ENCODE peak calls at places on chromosomes 13 and 19, in nine cellular contexts. One of them, this sample, is unnamed.

GRCh38 chr13:109576331-109576813 is 210.0 kb downstream of the IRS2 start:
- DNase-seq in activated gamma-delta T cell treated with Interleukin-2 at 50 U/mL for 16 hours: no peak
- DNase-seq in T-helper 17 cell: no peak
- DNase-seq in CD4-positive, alpha-beta T cell: no peak
- DNase-seq in AG04449: no peak
- DNase-seq in tibial artery: no peak
- DNase-seq in HTR-8/SVneo: no peak
- DNase-seq in ascending aorta: no peak
- DNase-seq in fibroblast of the conjunctiva: no peak
- DNase-seq in this sample: no peak

GRCh38 chr13:27921961-27922910 is 2.4 kb downstream of the PDX1 start:
- DNase-seq in HTR-8/SVneo: no peak
- DNase-seq in activated gamma-delta T cell treated with Interleukin-2 at 50 U/mL for 16 hours: no peak
- DNase-seq in CD4-positive, alpha-beta T cell: no peak
- DNase-seq in ascending aorta: no peak
- DNase-seq in tibial artery: no peak
- DNase-seq in AG04449: no peak
- DNase-seq in fibroblast of the conjunctiva: no peak
- DNase-seq in T-helper 17 cell: no peak
- DNase-seq in this sample: no peak

GRCh38 chr13:24630851-24631341 is 49.3 kb upstream of the ATP12A start:
- DNase-seq in activated gamma-delta T cell treated with Interleukin-2 at 50 U/mL for 16 hours: no peak
- DNase-seq in tibial artery: no peak
- DNase-seq in T-helper 17 cell: no peak
- DNase-seq in AG04449: no peak
- DNase-seq in ascending aorta: no peak
- DNase-seq in HTR-8/SVneo: no peak
- DNase-seq in fibroblast of the conjunctiva: no peak
- DNase-seq in CD4-positive, alpha-beta T cell: no peak
- DNase-seq in this sample: no peak

GRCh38 chr13:89115307-89115706 is 1444.1 kb downstream of the SLITRK5 start:
- DNase-seq in HTR-8/SVneo: no peak
- DNase-seq in ascending aorta: no peak
- DNase-seq in T-helper 17 cell: no peak
- DNase-seq in CD4-positive, alpha-beta T cell: no peak
- DNase-seq in fibroblast of the conjunctiva: no peak
- DNase-seq in activated gamma-delta T cell treated with Interleukin-2 at 50 U/mL for 16 hours: no peak
- DNase-seq in AG04449: no peak
- DNase-seq in tibial artery: no peak
- DNase-seq in this sample: no peak

GRCh38 chr19:11286312-11286974 is 9.5 kb upstream of the TSPAN16 start:
- DNase-seq in fibroblast of the conjunctiva: no peak
- DNase-seq in HTR-8/SVneo: no peak
- DNase-seq in CD4-positive, alpha-beta T cell: no peak
- DNase-seq in T-helper 17 cell: no peak
- DNase-seq in activated gamma-delta T cell treated with Interleukin-2 at 50 U/mL for 16 hours: no peak
- DNase-seq in ascending aorta: no peak
- DNase-seq in tibial artery: peak
- DNase-seq in AG04449: no peak
- DNase-seq in this sample: no peak

GRCh38 chr13:29077051-29077813 is 257.1 kb downstream of the MTUS2 start:
- DNase-seq in ascending aorta: no peak
- DNase-seq in fibroblast of the conjunctiva: no peak
- DNase-seq in AG04449: no peak
- DNase-seq in tibial artery: no peak
- DNase-seq in CD4-positive, alpha-beta T cell: no peak
- DNase-seq in activated gamma-delta T cell treated with Interleukin-2 at 50 U/mL for 16 hours: no peak
- DNase-seq in T-helper 17 cell: no peak
- DNase-seq in HTR-8/SVneo: no peak
- DNase-seq in this sample: no peak

GRCh38 chr19:15265849-15266248 is 33.6 kb upstream of the EPHX3 start:
- DNase-seq in fibroblast of the conjunctiva: peak
- DNase-seq in T-helper 17 cell: no peak
- DNase-seq in activated gamma-delta T cell treated with Interleukin-2 at 50 U/mL for 16 hours: no peak
- DNase-seq in HTR-8/SVneo: no peak
- DNase-seq in AG04449: peak
- DNase-seq in ascending aorta: peak
- DNase-seq in tibial artery: peak
- DNase-seq in CD4-positive, alpha-beta T cell: no peak
- DNase-seq in this sample: peak

GRCh38 chr19:5369962-5370367 is 29.4 kb upstream of the PTPRS start:
- DNase-seq in T-helper 17 cell: peak
- DNase-seq in CD4-positive, alpha-beta T cell: peak
- DNase-seq in ascending aorta: no peak
- DNase-seq in fibroblast of the conjunctiva: no peak
- DNase-seq in HTR-8/SVneo: no peak
- DNase-seq in AG04449: no peak
- DNase-seq in tibial artery: no peak
- DNase-seq in activated gamma-delta T cell treated with Interleukin-2 at 50 U/mL for 16 hours: peak
- DNase-seq in this sample: no peak

GRCh38 chr13:109088101-109088500 is 458.7 kb downstream of the MYO16 start:
- DNase-seq in ascending aorta: no peak
- DNase-seq in activated gamma-delta T cell treated with Interleukin-2 at 50 U/mL for 16 hours: no peak
- DNase-seq in fibroblast of the conjunctiva: no peak
- DNase-seq in HTR-8/SVneo: no peak
- DNase-seq in tibial artery: no peak
- DNase-seq in T-helper 17 cell: no peak
- DNase-seq in CD4-positive, alpha-beta T cell: no peak
- DNase-seq in AG04449: no peak
- DNase-seq in this sample: no peak

GRCh38 chr13:89401209-89401810 is 1730.1 kb downstream of the SLITRK5 start:
- DNase-seq in AG04449: no peak
- DNase-seq in CD4-positive, alpha-beta T cell: no peak
- DNase-seq in ascending aorta: no peak
- DNase-seq in fibroblast of the conjunctiva: peak
- DNase-seq in activated gamma-delta T cell treated with Interleukin-2 at 50 U/mL for 16 hours: no peak
- DNase-seq in T-helper 17 cell: no peak
- DNase-seq in tibial artery: no peak
- DNase-seq in HTR-8/SVneo: peak
- DNase-seq in this sample: peak

GRCh38 chr19:9309974-9310446 is 372 bp upstream of the ZNF699 start:
- DNase-seq in CD4-positive, alpha-beta T cell: no peak
- DNase-seq in tibial artery: peak
- DNase-seq in AG04449: peak
- DNase-seq in T-helper 17 cell: no peak
- DNase-seq in HTR-8/SVneo: peak
- DNase-seq in activated gamma-delta T cell treated with Interleukin-2 at 50 U/mL for 16 hours: no peak
- DNase-seq in ascending aorta: peak
- DNase-seq in fibroblast of the conjunctiva: peak
- DNase-seq in this sample: no peak

GRCh38 chr13:49140910-49141611 is 79.1 kb upstream of the MLNR start:
- DNase-seq in activated gamma-delta T cell treated with Interleukin-2 at 50 U/mL for 16 hours: no peak
- DNase-seq in fibroblast of the conjunctiva: no peak
- DNase-seq in HTR-8/SVneo: no peak
- DNase-seq in AG04449: no peak
- DNase-seq in tibial artery: no peak
- DNase-seq in CD4-positive, alpha-beta T cell: no peak
- DNase-seq in ascending aorta: no peak
- DNase-seq in T-helper 17 cell: no peak
- DNase-seq in this sample: no peak

GRCh38 chr19:1049841-1050240 is 9.9 kb downstream of the ABCA7 start:
- DNase-seq in ascending aorta: no peak
- DNase-seq in T-helper 17 cell: no peak
- DNase-seq in CD4-positive, alpha-beta T cell: no peak
- DNase-seq in tibial artery: no peak
- DNase-seq in HTR-8/SVneo: no peak
- DNase-seq in AG04449: no peak
- DNase-seq in fibroblast of the conjunctiva: no peak
- DNase-seq in activated gamma-delta T cell treated with Interleukin-2 at 50 U/mL for 16 hours: no peak
- DNase-seq in this sample: no peak

GRCh38 chr19:21202865-21203494 is 61.1 kb downstream of the ZNF431 start:
- DNase-seq in ascending aorta: no peak
- DNase-seq in tibial artery: no peak
- DNase-seq in T-helper 17 cell: no peak
- DNase-seq in HTR-8/SVneo: peak
- DNase-seq in fibroblast of the conjunctiva: no peak
- DNase-seq in AG04449: no peak
- DNase-seq in CD4-positive, alpha-beta T cell: no peak
- DNase-seq in activated gamma-delta T cell treated with Interleukin-2 at 50 U/mL for 16 hours: peak
- DNase-seq in this sample: no peak

GRCh38 chr19:2381151-2381822 is 21.2 kb downstream of the TMPRSS9 start:
- DNase-seq in ascending aorta: no peak
- DNase-seq in activated gamma-delta T cell treated with Interleukin-2 at 50 U/mL for 16 hours: no peak
- DNase-seq in AG04449: no peak
- DNase-seq in fibroblast of the conjunctiva: no peak
- DNase-seq in HTR-8/SVneo: no peak
- DNase-seq in CD4-positive, alpha-beta T cell: no peak
- DNase-seq in tibial artery: no peak
- DNase-seq in T-helper 17 cell: no peak
- DNase-seq in this sample: no peak

GRCh38 chr13:48595330-48596127 is 58.2 kb upstream of the CYSLTR2 start:
- DNase-seq in AG04449: no peak
- DNase-seq in activated gamma-delta T cell treated with Interleukin-2 at 50 U/mL for 16 hours: peak
- DNase-seq in fibroblast of the conjunctiva: peak
- DNase-seq in ascending aorta: no peak
- DNase-seq in tibial artery: peak
- DNase-seq in T-helper 17 cell: peak
- DNase-seq in CD4-positive, alpha-beta T cell: peak
- DNase-seq in HTR-8/SVneo: peak
- DNase-seq in this sample: no peak

GRCh38 chr13:95749545-95749944 is 72.6 kb downstream of the DNAJC3 start:
- DNase-seq in T-helper 17 cell: no peak
- DNase-seq in tibial artery: no peak
- DNase-seq in activated gamma-delta T cell treated with Interleukin-2 at 50 U/mL for 16 hours: no peak
- DNase-seq in fibroblast of the conjunctiva: no peak
- DNase-seq in CD4-positive, alpha-beta T cell: no peak
- DNase-seq in AG04449: no peak
- DNase-seq in ascending aorta: no peak
- DNase-seq in HTR-8/SVneo: no peak
- DNase-seq in this sample: no peak

GRCh38 chr19:6362351-6362801 is 1.0 kb downstream of the CLPP start:
- DNase-seq in AG04449: no peak
- DNase-seq in fibroblast of the conjunctiva: no peak
- DNase-seq in T-helper 17 cell: no peak
- DNase-seq in ascending aorta: no peak
- DNase-seq in activated gamma-delta T cell treated with Interleukin-2 at 50 U/mL for 16 hours: peak
- DNase-seq in tibial artery: no peak
- DNase-seq in CD4-positive, alpha-beta T cell: peak
- DNase-seq in HTR-8/SVneo: no peak
- DNase-seq in this sample: no peak

GRCh38 chr19:17246681-17247425 is 1.1 kb upstream of the NR2F6 start:
- DNase-seq in activated gamma-delta T cell treated with Interleukin-2 at 50 U/mL for 16 hours: no peak
- DNase-seq in tibial artery: no peak
- DNase-seq in AG04449: no peak
- DNase-seq in HTR-8/SVneo: no peak
- DNase-seq in fibroblast of the conjunctiva: no peak
- DNase-seq in T-helper 17 cell: no peak
- DNase-seq in CD4-positive, alpha-beta T cell: no peak
- DNase-seq in ascending aorta: no peak
- DNase-seq in this sample: peak

GRCh38 chr19:5480427-5480836 is 25.2 kb downstream of the ZNRF4 start:
- DNase-seq in T-helper 17 cell: peak
- DNase-seq in CD4-positive, alpha-beta T cell: peak
- DNase-seq in ascending aorta: no peak
- DNase-seq in activated gamma-delta T cell treated with Interleukin-2 at 50 U/mL for 16 hours: no peak
- DNase-seq in AG04449: no peak
- DNase-seq in fibroblast of the conjunctiva: no peak
- DNase-seq in tibial artery: no peak
- DNase-seq in HTR-8/SVneo: peak
- DNase-seq in this sample: no peak

This sample was measured in brain pericyte.